ENCODE peak calls at places on chromosomes 13 and 19, in eight cellular contexts. One of them, this sample, is unnamed.

GRCh38 chr13:114077121-114077937 is 55.1 kb downstream of the RASA3 start:
- DNase-seq in Calu3: no peak
- DNase-seq in cardiac muscle cell: no peak
- DNase-seq in lung: no peak
- DNase-seq in AG04450: no peak
- DNase-seq in fibroblast of mammary gland: no peak
- DNase-seq in prostate gland: no peak
- DNase-seq in left ventricle myocardium inferior: no peak
- DNase-seq in this sample: no peak

GRCh38 chr19:45952691-45953505 is 20.8 kb downstream of the NOVA2 start:
- DNase-seq in Calu3: peak
- DNase-seq in cardiac muscle cell: peak
- DNase-seq in lung: no peak
- DNase-seq in AG04450: peak
- DNase-seq in fibroblast of mammary gland: peak
- DNase-seq in prostate gland: no peak
- DNase-seq in left ventricle myocardium inferior: peak
- DNase-seq in this sample: no peak

GRCh38 chr19:392375-392970 is 16.5 kb downstream of the C2CD4C start:
- DNase-seq in Calu3: no peak
- DNase-seq in cardiac muscle cell: no peak
- DNase-seq in lung: no peak
- DNase-seq in AG04450: no peak
- DNase-seq in fibroblast of mammary gland: no peak
- DNase-seq in prostate gland: no peak
- DNase-seq in left ventricle myocardium inferior: no peak
- DNase-seq in this sample: peak

GRCh38 chr13:101739382-101740178 is 287.1 kb downstream of the ITGBL1 start:
- DNase-seq in Calu3: peak
- DNase-seq in cardiac muscle cell: no peak
- DNase-seq in lung: no peak
- DNase-seq in AG04450: no peak
- DNase-seq in fibroblast of mammary gland: no peak
- DNase-seq in prostate gland: no peak
- DNase-seq in left ventricle myocardium inferior: no peak
- DNase-seq in this sample: no peak

GRCh38 chr13:74132152-74132767 is 1.9 kb downstream of the KLF12 start:
- DNase-seq in Calu3: no peak
- DNase-seq in cardiac muscle cell: no peak
- DNase-seq in lung: no peak
- DNase-seq in AG04450: no peak
- DNase-seq in fibroblast of mammary gland: no peak
- DNase-seq in prostate gland: no peak
- DNase-seq in left ventricle myocardium inferior: no peak
- DNase-seq in this sample: no peak

GRCh38 chr19:48614436-48615144 is at the start of gene FAM83E:
- DNase-seq in Calu3: peak
- DNase-seq in cardiac muscle cell: no peak
- DNase-seq in lung: peak
- DNase-seq in AG04450: no peak
- DNase-seq in fibroblast of mammary gland: no peak
- DNase-seq in prostate gland: peak
- DNase-seq in left ventricle myocardium inferior: no peak
- DNase-seq in this sample: no peak

GRCh38 chr19:17302391-17303166 is 646 bp downstream of the ABHD8 start:
- DNase-seq in Calu3: no peak
- DNase-seq in cardiac muscle cell: no peak
- DNase-seq in lung: no peak
- DNase-seq in AG04450: no peak
- DNase-seq in fibroblast of mammary gland: no peak
- DNase-seq in prostate gland: no peak
- DNase-seq in left ventricle myocardium inferior: no peak
- DNase-seq in this sample: no peak

GRCh38 chr13:40922437-40923040 is 96.6 kb downstream of the ELF1 start:
- DNase-seq in Calu3: no peak
- DNase-seq in cardiac muscle cell: no peak
- DNase-seq in lung: no peak
- DNase-seq in AG04450: no peak
- DNase-seq in fibroblast of mammary gland: no peak
- DNase-seq in prostate gland: no peak
- DNase-seq in left ventricle myocardium inferior: peak
- DNase-seq in this sample: no peak

GRCh38 chr13:102798653-102799543 is at the start of the genes BIVM and POGLUT2:
- DNase-seq in Calu3: peak
- DNase-seq in cardiac muscle cell: peak
- DNase-seq in lung: peak
- DNase-seq in AG04450: peak
- DNase-seq in fibroblast of mammary gland: peak
- DNase-seq in prostate gland: peak
- DNase-seq in left ventricle myocardium inferior: peak
- DNase-seq in this sample: peak

GRCh38 chr19:35222373-35223005 is 6.0 kb downstream of the FAM187B start:
- DNase-seq in Calu3: no peak
- DNase-seq in cardiac muscle cell: no peak
- DNase-seq in lung: no peak
- DNase-seq in AG04450: no peak
- DNase-seq in fibroblast of mammary gland: no peak
- DNase-seq in prostate gland: no peak
- DNase-seq in left ventricle myocardium inferior: no peak
- DNase-seq in this sample: no peak

GRCh38 chr19:9498183-9498902 is at the start of gene ZNF560:
- DNase-seq in Calu3: no peak
- DNase-seq in cardiac muscle cell: peak
- DNase-seq in lung: no peak
- DNase-seq in AG04450: no peak
- DNase-seq in fibroblast of mammary gland: peak
- DNase-seq in prostate gland: no peak
- DNase-seq in left ventricle myocardium inferior: no peak
- DNase-seq in this sample: no peak

GRCh38 chr19:37920591-37921450 is 13.8 kb downstream of the SIPA1L3 start:
- DNase-seq in Calu3: no peak
- DNase-seq in cardiac muscle cell: no peak
- DNase-seq in lung: no peak
- DNase-seq in AG04450: no peak
- DNase-seq in fibroblast of mammary gland: no peak
- DNase-seq in prostate gland: no peak
- DNase-seq in left ventricle myocardium inferior: no peak
- DNase-seq in this sample: no peak

GRCh38 chr13:44726214-44726613 is 150.1 kb upstream of the TSC22D1 start:
- DNase-seq in Calu3: no peak
- DNase-seq in cardiac muscle cell: no peak
- DNase-seq in lung: no peak
- DNase-seq in AG04450: peak
- DNase-seq in fibroblast of mammary gland: peak
- DNase-seq in prostate gland: no peak
- DNase-seq in left ventricle myocardium inferior: no peak
- DNase-seq in this sample: no peak

GRCh38 chr13:39929583-39929982 is 274.1 kb downstream of the COG6 start:
- DNase-seq in Calu3: no peak
- DNase-seq in cardiac muscle cell: no peak
- DNase-seq in lung: no peak
- DNase-seq in AG04450: no peak
- DNase-seq in fibroblast of mammary gland: no peak
- DNase-seq in prostate gland: no peak
- DNase-seq in left ventricle myocardium inferior: no peak
- DNase-seq in this sample: no peak

GRCh38 chr19:32372726-32373613 is 27.6 kb downstream of the ZNF507 start:
- DNase-seq in Calu3: no peak
- DNase-seq in cardiac muscle cell: no peak
- DNase-seq in lung: no peak
- DNase-seq in AG04450: no peak
- DNase-seq in fibroblast of mammary gland: no peak
- DNase-seq in prostate gland: no peak
- DNase-seq in left ventricle myocardium inferior: no peak
- DNase-seq in this sample: no peak

GRCh38 chr13:114140131-114140908 is 7.9 kb upstream of the RASA3 start:
- DNase-seq in Calu3: no peak
- DNase-seq in cardiac muscle cell: no peak
- DNase-seq in lung: no peak
- DNase-seq in AG04450: no peak
- DNase-seq in fibroblast of mammary gland: no peak
- DNase-seq in prostate gland: no peak
- DNase-seq in left ventricle myocardium inferior: no peak
- DNase-seq in this sample: no peak

GRCh38 chr19:45061965-45062364 is 14.3 kb downstream of the ZNF296 start:
- DNase-seq in Calu3: no peak
- DNase-seq in cardiac muscle cell: no peak
- DNase-seq in lung: no peak
- DNase-seq in AG04450: no peak
- DNase-seq in fibroblast of mammary gland: no peak
- DNase-seq in prostate gland: no peak
- DNase-seq in left ventricle myocardium inferior: no peak
- DNase-seq in this sample: no peak

GRCh38 chr13:76976488-76976887 is 15.4 kb upstream of the CLN5 start:
- DNase-seq in Calu3: no peak
- DNase-seq in cardiac muscle cell: no peak
- DNase-seq in lung: no peak
- DNase-seq in AG04450: no peak
- DNase-seq in fibroblast of mammary gland: peak
- DNase-seq in prostate gland: no peak
- DNase-seq in left ventricle myocardium inferior: no peak
- DNase-seq in this sample: no peak

GRCh38 chr13:24288870-24289269 is 20.5 kb upstream of the C1QTNF9 start:
- DNase-seq in Calu3: no peak
- DNase-seq in cardiac muscle cell: no peak
- DNase-seq in lung: no peak
- DNase-seq in AG04450: no peak
- DNase-seq in fibroblast of mammary gland: peak
- DNase-seq in prostate gland: no peak
- DNase-seq in left ventricle myocardium inferior: no peak
- DNase-seq in this sample: no peak

GRCh38 chr13:33017410-33017929 is 1.2 kb downstream of the KL start:
- DNase-seq in Calu3: peak
- DNase-seq in cardiac muscle cell: peak
- DNase-seq in lung: no peak
- DNase-seq in AG04450: no peak
- DNase-seq in fibroblast of mammary gland: peak
- DNase-seq in prostate gland: no peak
- DNase-seq in left ventricle myocardium inferior: peak
- DNase-seq in this sample: peak

GRCh38 chr13:23432589-23432988 is 913 bp downstream of the SACS start:
- DNase-seq in Calu3: no peak
- DNase-seq in cardiac muscle cell: no peak
- DNase-seq in lung: no peak
- DNase-seq in AG04450: no peak
- DNase-seq in fibroblast of mammary gland: no peak
- DNase-seq in prostate gland: no peak
- DNase-seq in left ventricle myocardium inferior: no peak
- DNase-seq in this sample: no peak

DNA sequence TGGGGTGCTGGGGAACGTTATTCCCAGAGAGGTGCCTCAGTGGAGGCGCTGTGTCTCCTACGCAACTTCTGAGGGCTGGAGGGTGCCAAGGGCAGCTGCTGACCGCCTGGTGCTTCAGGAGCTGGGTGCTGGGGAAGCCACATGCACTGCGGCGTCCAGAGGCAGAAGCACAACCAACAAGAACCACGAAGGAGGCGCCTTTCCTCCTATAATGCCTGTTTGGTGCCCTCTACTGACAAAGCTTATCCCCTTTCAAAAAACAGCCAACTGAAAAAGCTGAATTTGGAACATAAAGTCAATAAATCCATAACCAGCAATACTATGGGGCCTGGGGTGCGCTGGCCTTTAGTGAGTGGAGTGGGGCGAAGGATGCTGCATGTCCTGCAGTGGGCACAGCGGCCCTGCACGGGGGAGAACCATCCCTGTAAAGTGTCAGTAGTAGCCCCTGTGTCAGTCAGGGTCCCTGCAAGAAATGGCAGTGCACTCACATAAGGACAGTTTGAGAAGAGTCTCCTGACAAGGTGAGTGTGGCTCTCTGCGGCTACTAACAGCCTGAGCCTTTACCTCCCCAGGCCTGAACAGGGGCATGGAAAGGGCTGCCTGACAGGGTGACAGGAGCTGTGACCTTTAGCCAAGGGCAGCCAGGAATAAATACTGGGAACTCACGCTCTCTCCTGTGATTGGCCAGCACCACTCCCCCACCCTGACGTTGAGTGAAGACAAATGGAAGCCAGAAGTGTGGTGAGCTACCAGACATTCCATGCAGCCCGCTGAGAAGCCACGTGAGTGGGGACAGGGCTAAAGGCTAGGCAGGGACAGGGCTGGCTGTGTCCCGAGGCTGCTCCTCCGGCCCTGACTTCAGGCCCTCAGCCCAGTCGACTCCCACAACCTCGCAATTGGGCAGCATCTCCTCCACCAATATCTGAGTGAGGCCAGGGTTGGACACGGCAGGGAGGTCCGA is 4.5 kb upstream of the B3GNT8 start:
- DNase-seq in Calu3: no peak
- DNase-seq in cardiac muscle cell: peak
- DNase-seq in lung: no peak
- DNase-seq in AG04450: no peak
- DNase-seq in fibroblast of mammary gland: peak
- DNase-seq in prostate gland: no peak
- DNase-seq in left ventricle myocardium inferior: peak
- DNase-seq in this sample: no peak
- TF ChIP-seq CTCF in Calu3: peak
- TF ChIP-seq CTCF in cardiac muscle cell: peak
- TF ChIP-seq CTCF in lung: no peak
- TF ChIP-seq CTCF in AG04450: peak
- TF ChIP-seq CTCF in fibroblast of mammary gland: peak
- TF ChIP-seq CTCF in prostate gland: peak
- TF ChIP-seq CTCF in left ventricle myocardium inferior: peak
- TF ChIP-seq CTCF in this sample: peak

GRCh38 chr19:15195381-15195964 is 5.3 kb downstream of the NOTCH3 start:
- DNase-seq in Calu3: peak
- DNase-seq in cardiac muscle cell: peak
- DNase-seq in lung: peak
- DNase-seq in AG04450: no peak
- DNase-seq in fibroblast of mammary gland: peak
- DNase-seq in prostate gland: peak
- DNase-seq in left ventricle myocardium inferior: peak
- DNase-seq in this sample: peak
- TF ChIP-seq CTCF in Calu3: no peak
- TF ChIP-seq CTCF in cardiac muscle cell: peak
- TF ChIP-seq CTCF in lung: no peak
- TF ChIP-seq CTCF in AG04450: peak
- TF ChIP-seq CTCF in fibroblast of mammary gland: no peak
- TF ChIP-seq CTCF in prostate gland: peak
- TF ChIP-seq CTCF in left ventricle myocardium inferior: peak
- TF ChIP-seq CTCF in this sample: no peak

GRCh38 chr19:28727133-28727834 is 485.7 kb downstream of the UQCRFS1 start:
- DNase-seq in Calu3: no peak
- DNase-seq in cardiac muscle cell: peak
- DNase-seq in lung: no peak
- DNase-seq in AG04450: no peak
- DNase-seq in fibroblast of mammary gland: peak
- DNase-seq in prostate gland: no peak
- DNase-seq in left ventricle myocardium inferior: no peak
- DNase-seq in this sample: no peak
- TF ChIP-seq CTCF in Calu3: no peak
- TF ChIP-seq CTCF in cardiac muscle cell: peak
- TF ChIP-seq CTCF in lung: no peak
- TF ChIP-seq CTCF in AG04450: peak
- TF ChIP-seq CTCF in fibroblast of mammary gland: no peak
- TF ChIP-seq CTCF in prostate gland: no peak
- TF ChIP-seq CTCF in left ventricle myocardium inferior: peak
- TF ChIP-seq CTCF in this sample: peak

DNA sequence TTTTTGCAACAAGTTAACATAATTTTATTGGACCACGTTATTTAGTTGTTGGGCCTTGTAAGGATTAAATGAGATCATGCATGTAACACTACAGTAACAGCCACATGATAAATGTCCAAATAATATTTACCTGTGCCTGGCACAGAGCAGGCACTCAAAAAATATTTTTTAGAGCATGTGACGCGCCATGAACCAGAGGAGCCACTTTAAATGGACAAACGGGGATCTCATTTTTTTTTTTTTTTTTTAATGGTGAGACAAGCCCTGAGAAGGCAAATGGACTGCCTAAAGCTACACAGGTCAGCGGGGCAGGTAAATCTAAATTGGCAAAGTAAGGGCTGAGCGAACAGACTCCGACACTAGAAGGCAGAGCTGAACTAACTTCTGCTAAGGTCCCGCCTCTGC is 840 bp upstream of the RPS19 start:
- DNase-seq in Calu3: no peak
- DNase-seq in cardiac muscle cell: no peak
- DNase-seq in lung: no peak
- DNase-seq in AG04450: no peak
- DNase-seq in fibroblast of mammary gland: no peak
- DNase-seq in prostate gland: no peak
- DNase-seq in left ventricle myocardium inferior: no peak
- DNase-seq in this sample: no peak
- TF ChIP-seq CTCF in Calu3: no peak
- TF ChIP-seq CTCF in cardiac muscle cell: no peak
- TF ChIP-seq CTCF in lung: no peak
- TF ChIP-seq CTCF in AG04450: no peak
- TF ChIP-seq CTCF in fibroblast of mammary gland: no peak
- TF ChIP-seq CTCF in prostate gland: no peak
- TF ChIP-seq CTCF in left ventricle myocardium inferior: no peak
- TF ChIP-seq CTCF in this sample: no peak